ENCODE peak calls at places on chromosomes 12 and 14, in eight cellular contexts. S is mammary epithelial cell; K is Ammon's horn; P is astrocyte of the spinal cord; F is COR-L47; M is activated naive CD4-positive, alpha-beta T cell; R is cortex of kidney; V is GM23248. D is an unnamed sample.

GRCh38 chr12:73383584-73384229 is 1111.5 kb downstream of the TRHDE start:
- DNase-seq in S (no peak), K (no peak), P (no peak), F (no peak), M (no peak), R (no peak), V (no peak), D (no peak)

GRCh38 chr14:35858521-35859209 is 32.5 kb downstream of the BRMS1L start:
- DNase-seq in S (peak), K (no peak), P (peak), F (no peak), M (no peak), R (no peak), V (peak), D (peak)

GRCh38 chr14:55794655-55795583 is 214.9 kb downstream of the KTN1 start:
- DNase-seq in S (peak), K (no peak), P (no peak), F (peak), M (no peak), R (no peak), V (peak), D (peak)

GRCh38 chr14:76929927-76930326 is 98.6 kb downstream of the IRF2BPL start:
- DNase-seq in S (peak), K (no peak), P (no peak), F (no peak), M (no peak), R (no peak), V (peak), D (no peak)

GRCh38 chr12:48151103-48151771 is 6.1 kb downstream of the ASB8 start:
- DNase-seq in S (no peak), K (no peak), P (no peak), F (no peak), M (no peak), R (no peak), V (no peak), D (no peak)

GRCh38 chr14:41393512-41393911 is 213.2 kb upstream of the LRFN5 start:
- DNase-seq in S (no peak), K (no peak), P (no peak), F (no peak), M (no peak), R (no peak), V (no peak), D (no peak)

GRCh38 chr14:104876251-104876699 is 11.2 kb downstream of the CEP170B start:
- DNase-seq in S (peak), K (no peak), P (no peak), F (no peak), M (peak), R (no peak), V (peak), D (peak)

GRCh38 chr12:66321433-66321832 is 19.1 kb downstream of the HELB start:
- DNase-seq in S (no peak), K (no peak), P (no peak), F (no peak), M (no peak), R (no peak), V (no peak), D (peak)

GRCh38 chr12:15603461-15604085 is 185.6 kb downstream of the EPS8 start:
- DNase-seq in S (no peak), K (no peak), P (no peak), F (no peak), M (no peak), R (no peak), V (no peak), D (peak)

GRCh38 chr12:68113644-68114043 is 45.9 kb downstream of the IFNG start:
- DNase-seq in S (no peak), K (no peak), P (no peak), F (peak), M (no peak), R (no peak), V (no peak), D (peak)

GRCh38 chr12:4153343-4153892 is 120.1 kb upstream of the CCND2 start:
- DNase-seq in S (no peak), K (no peak), P (no peak), F (no peak), M (no peak), R (no peak), V (no peak), D (no peak)

GRCh38 chr12:53596920-53597363 is 29.2 kb downstream of the ATF7 start:
- DNase-seq in S (no peak), K (peak), P (peak), F (no peak), M (no peak), R (no peak), V (peak), D (no peak)

GRCh38 chr12:71972441-71973074 is 33.9 kb downstream of the TPH2 start:
- DNase-seq in S (no peak), K (no peak), P (no peak), F (peak), M (no peak), R (no peak), V (no peak), D (no peak)

GRCh38 chr12:6277982-6278438 is 32.5 kb upstream of the PLEKHG6 start:
- DNase-seq in S (peak), K (no peak), P (no peak), F (no peak), M (peak), R (no peak), V (no peak), D (peak)

GRCh38 chr12:49916129-49916919 is 12.6 kb upstream of the FAIM2 start:
- DNase-seq in S (no peak), K (no peak), P (no peak), F (no peak), M (no peak), R (no peak), V (no peak), D (no peak)